ENCODE peak calls at places on chromosomes 13 and 19, in six cellular contexts. I, G, P, U, K and H are unnamed samples.

GRCh38 chr13:29888306-29888705 is 37.9 kb upstream of the UBL3 start:
- DNase-seq in I (no peak), G (no peak), P (peak; percentile 30), U (no peak), K (no peak), H (no peak)

GRCh38 chr19:46481187-46481586 is 9.8 kb upstream of the PNMA8A start:
- DNase-seq in I (no peak), G (no peak), P (no peak), U (no peak), K (no peak), H (no peak)

GRCh38 chr19:55224038-55224665 is 4.4 kb downstream of the TMEM86B start:
- DNase-seq in I (no peak), G (no peak), P (no peak), U (no peak), K (no peak), H (no peak)

GRCh38 chr19:55257461-55258411 is 1.1 kb downstream of the PPP6R1 start:
- DNase-seq in I (no peak), G (peak; percentile 23), P (no peak), U (no peak), K (no peak), H (no peak)

GRCh38 chr19:56393119-56394012 is at the start of gene ZNF582:
- DNase-seq in I (peak; percentile 73), G (peak; percentile 86), P (peak; percentile 63), U (peak; percentile 88), K (peak; percentile 83), H (peak; percentile 95)

GRCh38 chr13:39414339-39414738 is 188.7 kb downstream of the LHFPL6 start:
- DNase-seq in I (no peak), G (no peak), P (no peak), U (no peak), K (no peak), H (no peak)

GRCh38 chr13:69681722-69682121 is 425.9 kb upstream of the ATXN8OS start:
- DNase-seq in I (no peak), G (no peak), P (no peak), U (no peak), K (no peak), H (no peak)

GRCh38 chr19:18776736-18777135 is 14.4 kb downstream of the COMP start:
- DNase-seq in I (no peak), G (no peak), P (peak; percentile 51), U (no peak), K (no peak), H (no peak)

GRCh38 chr13:31322025-31322424 is 122.2 kb downstream of the B3GLCT start:
- DNase-seq in I (no peak), G (no peak), P (no peak), U (no peak), K (no peak), H (no peak)

GRCh38 chr13:33057019-33057785 is 41.0 kb downstream of the KL start:
- DNase-seq in I (no peak), G (peak; percentile 32), P (peak; percentile 19), U (no peak), K (no peak), H (no peak)

GRCh38 chr13:30143671-30144400 is 163.5 kb downstream of the KATNAL1 start:
- DNase-seq in I (no peak), G (no peak), P (peak; percentile 64), U (no peak), K (no peak), H (no peak)

GRCh38 chr19:51799998-51800848 is 5.3 kb downstream of the FPR3 start:
- DNase-seq in I (peak; percentile 52), G (no peak), P (no peak), U (no peak), K (no peak), H (no peak)

GRCh38 chr13:102771298-102772041 is 2.1 kb downstream of the TEX30 start:
- DNase-seq in I (no peak), G (no peak), P (no peak), U (no peak), K (no peak), H (no peak)

GRCh38 chr19:29845576-29846176 is 33.9 kb downstream of the CCNE1 start:
- DNase-seq in I (no peak), G (no peak), P (peak; percentile 14), U (no peak), K (no peak), H (no peak)

GRCh38 chr13:19864018-19864338 is 529 bp upstream of the ZMYM5 start:
- DNase-seq in I (no peak), G (peak; percentile 61), P (peak; percentile 40), U (peak; percentile 91), K (no peak), H (peak; percentile 73)

GRCh38 chr13:59493436-59493965 is 670.2 kb downstream of the DIAPH3 start:
- DNase-seq in I (no peak), G (no peak), P (no peak), U (no peak), K (no peak), H (no peak)

DNA sequence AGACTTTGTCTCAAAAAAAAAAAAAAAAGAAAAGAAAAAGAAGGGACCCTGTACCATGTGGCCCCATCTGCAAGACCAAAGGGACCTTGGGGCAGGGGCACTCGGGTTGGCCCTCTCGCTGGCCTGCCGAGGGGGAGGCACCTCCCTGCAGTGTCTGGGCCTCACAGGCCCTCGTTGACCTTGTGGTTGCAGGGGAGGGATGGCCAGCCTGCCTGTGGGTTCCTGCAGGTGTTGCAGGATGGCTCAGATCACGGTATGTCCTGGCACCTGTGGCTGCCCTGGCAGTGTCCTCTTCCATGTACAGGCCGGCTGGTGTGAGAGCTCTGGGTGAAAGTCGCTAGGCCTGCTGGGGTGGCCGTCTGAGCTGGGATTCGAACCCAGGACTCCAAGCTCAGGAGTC is 4.7 kb upstream of the PGLS start:
- DNase-seq in I (no peak), G (no peak), P (no peak), U (no peak), K (no peak), H (no peak)
- TF ChIP-seq CTCF in I (no peak), G (no peak), P (no peak), U (no peak), K (no peak), H (no peak)

GRCh38 chr19:31068268-31068667 is 281.0 kb downstream of the TSHZ3 start:
- DNase-seq in I (no peak), G (no peak), P (no peak), U (no peak), K (no peak), H (no peak)

GRCh38 chr19:31073485-31074221 is 275.6 kb downstream of the TSHZ3 start:
- DNase-seq in I (no peak), G (no peak), P (no peak), U (no peak), K (no peak), H (no peak)

GRCh38 chr19:31070676-31071075 is 278.6 kb downstream of the TSHZ3 start:
- DNase-seq in I (no peak), G (no peak), P (no peak), U (no peak), K (no peak), H (no peak)

GRCh38 chr19:31070126-31070525 is 279.1 kb downstream of the TSHZ3 start:
- DNase-seq in I (no peak), G (no peak), P (no peak), U (no peak), K (no peak), H (no peak)

DNA sequence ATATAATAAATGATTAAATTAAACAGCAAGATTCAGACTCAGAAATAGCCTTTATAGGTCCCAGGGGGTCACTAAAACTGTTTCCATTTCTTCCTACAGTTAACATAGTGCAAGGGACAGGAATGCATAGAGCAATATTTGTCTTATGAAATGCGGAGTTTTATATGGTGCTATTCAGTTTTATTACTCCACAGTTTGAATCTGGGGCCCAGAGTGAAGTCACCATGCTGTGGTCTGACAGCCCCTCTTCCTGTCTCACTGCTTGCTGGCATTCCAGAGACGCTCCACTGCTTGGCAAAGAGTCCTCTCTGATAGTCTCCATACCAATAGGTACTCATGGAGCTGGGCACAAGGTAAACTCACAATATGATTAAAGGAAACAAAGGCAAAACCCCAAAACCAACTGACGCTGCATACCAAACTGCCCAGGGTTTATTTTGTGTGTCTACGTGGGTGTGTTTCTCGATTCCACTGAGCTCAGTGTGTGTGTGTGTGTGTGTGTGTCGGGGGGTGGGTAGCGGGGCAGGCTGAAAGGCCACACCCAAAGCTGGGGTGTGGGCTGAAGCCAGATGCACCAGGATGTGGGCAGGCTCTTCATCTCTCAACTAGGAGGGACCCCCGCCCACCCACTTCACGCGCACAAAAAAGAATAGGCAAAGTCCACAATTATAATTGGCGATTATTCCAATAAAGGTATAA is 277.9 kb downstream of the TSHZ3 start:
- DNase-seq in I (no peak), G (no peak), P (no peak), U (no peak), K (no peak), H (no peak)
- TF ChIP-seq CTCF in I (no peak), G (no peak), P (no peak), U (no peak), K (no peak), H (no peak)

GRCh38 chr19:49817964-49818690 is at the start of gene MED25:
- DNase-seq in I (peak; percentile 50), G (peak; percentile 88), P (peak; percentile 75), U (peak; percentile 94), K (peak; percentile 85), H (peak; percentile 85)
- TF ChIP-seq CTCF in I (peak; percentile 42), G (no peak), P (peak; percentile 40), U (no peak), K (peak; percentile 19), H (no peak)

GRCh38 chr19:3692141-3693029 is 7.9 kb downstream of the PIP5K1C start:
- DNase-seq in I (no peak), G (peak; percentile 57), P (no peak), U (no peak), K (peak; percentile 24), H (no peak)
- TF ChIP-seq CTCF in I (no peak), G (peak; percentile 51), P (peak; percentile 74), U (peak; percentile 75), K (peak; percentile 55), H (peak; percentile 45)

GRCh38 chr13:97810152-97810551 is 143.3 kb upstream of the IPO5 start:
- DNase-seq in I (no peak), G (no peak), P (peak; percentile 13), U (no peak), K (no peak), H (no peak)
- TF ChIP-seq CTCF in I (no peak), G (peak; percentile 32), P (peak; percentile 78), U (peak; percentile 25), K (no peak), H (peak; percentile 49)

GRCh38 chr13:73417012-73417615 is 358.3 kb downstream of the KLF5 start:
- DNase-seq in I (no peak), G (no peak), P (no peak), U (no peak), K (no peak), H (no peak)
- TF ChIP-seq CTCF in I (no peak), G (no peak), P (peak; percentile 66), U (peak; percentile 14), K (no peak), H (peak; percentile 57)

DNA sequence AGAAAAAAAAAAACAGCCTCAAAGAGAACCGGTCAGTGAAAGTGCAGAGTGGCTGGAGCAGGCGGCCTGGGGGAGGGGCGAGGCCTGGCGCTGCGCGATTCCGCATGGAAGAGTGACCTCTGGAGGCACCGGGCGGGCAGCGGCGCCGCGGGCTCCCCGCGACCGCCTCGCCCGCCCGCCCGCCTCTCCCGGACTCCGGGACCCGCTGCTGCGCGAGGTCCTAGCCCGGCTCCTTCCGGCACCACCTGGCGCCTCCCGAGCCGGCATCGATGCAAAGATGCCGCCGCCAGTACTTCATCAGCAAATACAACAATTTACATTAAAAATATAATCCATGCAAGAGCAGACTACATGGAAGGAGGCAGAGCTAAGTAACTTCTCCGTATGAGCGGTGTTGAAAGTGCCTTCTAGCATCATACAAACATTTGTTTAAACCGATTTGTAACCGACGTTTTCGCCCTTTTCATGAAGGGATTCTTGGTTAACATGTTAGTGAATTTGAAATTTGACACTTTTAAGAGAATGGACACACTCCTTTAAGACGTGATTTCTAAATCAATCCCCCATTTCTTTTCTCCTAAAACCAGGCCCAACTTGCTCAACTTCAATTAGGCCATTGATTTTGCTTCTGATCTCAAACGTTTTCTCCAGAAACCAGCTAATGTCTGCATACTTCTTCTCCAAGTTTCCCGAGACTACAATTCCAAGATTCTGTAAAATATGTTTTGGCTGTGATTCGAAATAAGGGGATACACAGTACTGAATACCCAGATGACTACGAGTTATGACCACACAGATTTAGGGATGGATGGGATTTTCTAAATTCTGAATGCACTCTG is 2.1 kb downstream of the EFNB2 start:
- DNase-seq in I (peak; percentile 34), G (peak; percentile 81), P (peak; percentile 70), U (peak; percentile 60), K (no peak), H (peak; percentile 87)
- TF ChIP-seq CTCF in I (no peak), G (no peak), P (peak; percentile 81), U (peak; percentile 29), K (no peak), H (peak; percentile 64)